ENCODE peak calls at places on chromosome 9, in seven cellular contexts. W is NCI-H1105; T is GM04503; Z is A549; P is HT-29; R is Jurkat, Clone E6-1; V is NCI-H774. N is an unnamed sample.

GRCh38 chr9:132381966-132382541 is 24.6 kb downstream of the TTF1 start:
- DNase-seq in W (no peak), T (no peak), Z (no peak), P (no peak), R (no peak), V (no peak), N (peak)

GRCh38 chr9:17742065-17742464 is 163.2 kb downstream of the SH3GL2 start:
- DNase-seq in W (no peak), T (no peak), Z (no peak), P (peak), R (no peak), V (no peak), N (no peak)

GRCh38 chr9:127545196-127546124 is 66.6 kb upstream of the STXBP1 start:
- DNase-seq in W (no peak), T (no peak), Z (peak), P (peak), R (no peak), V (peak), N (peak)

GRCh38 chr9:137836831-137837241 is 40.7 kb upstream of the CACNA1B start:
- DNase-seq in W (no peak), T (no peak), Z (no peak), P (no peak), R (no peak), V (no peak), N (no peak)

GRCh38 chr9:19231126-19232035 is 888 bp downstream of the DENND4C start:
- DNase-seq in W (no peak), T (no peak), Z (peak), P (peak), R (no peak), V (no peak), N (no peak)

GRCh38 chr9:2241875-2242741 is 227.0 kb downstream of the SMARCA2 start:
- DNase-seq in W (peak), T (peak), Z (peak), P (peak), R (peak), V (peak), N (peak)

GRCh38 chr9:137742698-137743097 is 123.9 kb downstream of the EHMT1 start:
- DNase-seq in W (no peak), T (no peak), Z (no peak), P (no peak), R (no peak), V (no peak), N (no peak)

GRCh38 chr9:130927995-130928900 is 10.8 kb downstream of the FIBCD1 start:
- DNase-seq in W (peak), T (no peak), Z (peak), P (peak), R (no peak), V (no peak), N (no peak)

GRCh38 chr9:127277099-127277498 is 12.5 kb downstream of the GARNL3 start:
- DNase-seq in W (no peak), T (no peak), Z (no peak), P (no peak), R (no peak), V (no peak), N (no peak)